ENCODE peak calls at places on chromosomes 13 and 19, in ten cellular contexts. One of them, this sample, is unnamed.

GRCh38 chr19:19214892-19215291 is 3.1 kb downstream of the NCAN start:
- DNase-seq in thoracic aorta: no peak
- DNase-seq in A549: no peak
- DNase-seq in epithelial cell of esophagus: peak
- DNase-seq in OCI-LY7: peak
- DNase-seq in body of pancreas: no peak
- DNase-seq in left ventricle myocardium inferior: no peak
- DNase-seq in IMR-90: peak
- DNase-seq in fibroblast of pulmonary artery: peak
- DNase-seq in ovary: peak
- DNase-seq in this sample: peak

GRCh38 chr19:41945135-41945766 is 13.9 kb downstream of the RABAC1 start:
- DNase-seq in thoracic aorta: no peak
- DNase-seq in A549: no peak
- DNase-seq in epithelial cell of esophagus: no peak
- DNase-seq in OCI-LY7: peak
- DNase-seq in body of pancreas: peak
- DNase-seq in left ventricle myocardium inferior: no peak
- DNase-seq in IMR-90: no peak
- DNase-seq in fibroblast of pulmonary artery: no peak
- DNase-seq in ovary: no peak
- DNase-seq in this sample: no peak

GRCh38 chr19:10699650-10700335 is 1.4 kb upstream of the QTRT1 start:
- DNase-seq in thoracic aorta: no peak
- DNase-seq in A549: peak
- DNase-seq in epithelial cell of esophagus: peak
- DNase-seq in OCI-LY7: peak
- DNase-seq in body of pancreas: peak
- DNase-seq in left ventricle myocardium inferior: no peak
- DNase-seq in IMR-90: peak
- DNase-seq in fibroblast of pulmonary artery: peak
- DNase-seq in ovary: no peak
- DNase-seq in this sample: peak

GRCh38 chr19:10854350-10855089 is 6.3 kb downstream of the C19orf38 start:
- DNase-seq in thoracic aorta: no peak
- DNase-seq in A549: no peak
- DNase-seq in epithelial cell of esophagus: no peak
- DNase-seq in OCI-LY7: no peak
- DNase-seq in body of pancreas: no peak
- DNase-seq in left ventricle myocardium inferior: no peak
- DNase-seq in IMR-90: no peak
- DNase-seq in fibroblast of pulmonary artery: no peak
- DNase-seq in ovary: no peak
- DNase-seq in this sample: no peak

GRCh38 chr19:17865364-17866311 is 5.9 kb downstream of the RPL18A start:
- DNase-seq in thoracic aorta: no peak
- DNase-seq in A549: no peak
- DNase-seq in epithelial cell of esophagus: peak
- DNase-seq in OCI-LY7: no peak
- DNase-seq in body of pancreas: no peak
- DNase-seq in left ventricle myocardium inferior: no peak
- DNase-seq in IMR-90: no peak
- DNase-seq in fibroblast of pulmonary artery: no peak
- DNase-seq in ovary: peak
- DNase-seq in this sample: peak

GRCh38 chr19:50431343-50432220 is 1.1 kb upstream of the MYBPC2 start:
- DNase-seq in thoracic aorta: peak
- DNase-seq in A549: peak
- DNase-seq in epithelial cell of esophagus: peak
- DNase-seq in OCI-LY7: peak
- DNase-seq in body of pancreas: peak
- DNase-seq in left ventricle myocardium inferior: peak
- DNase-seq in IMR-90: peak
- DNase-seq in fibroblast of pulmonary artery: peak
- DNase-seq in ovary: peak
- DNase-seq in this sample: peak

GRCh38 chr13:76848596-76848995 is 37.6 kb downstream of the KCTD12 start:
- DNase-seq in thoracic aorta: no peak
- DNase-seq in A549: no peak
- DNase-seq in epithelial cell of esophagus: no peak
- DNase-seq in OCI-LY7: no peak
- DNase-seq in body of pancreas: peak
- DNase-seq in left ventricle myocardium inferior: peak
- DNase-seq in IMR-90: peak
- DNase-seq in fibroblast of pulmonary artery: peak
- DNase-seq in ovary: no peak
- DNase-seq in this sample: no peak

GRCh38 chr19:49479975-49480628 is 6.1 kb downstream of the FLT3LG start:
- DNase-seq in thoracic aorta: no peak
- DNase-seq in A549: no peak
- DNase-seq in epithelial cell of esophagus: no peak
- DNase-seq in OCI-LY7: no peak
- DNase-seq in body of pancreas: no peak
- DNase-seq in left ventricle myocardium inferior: no peak
- DNase-seq in IMR-90: no peak
- DNase-seq in fibroblast of pulmonary artery: no peak
- DNase-seq in ovary: no peak
- DNase-seq in this sample: no peak

DNA sequence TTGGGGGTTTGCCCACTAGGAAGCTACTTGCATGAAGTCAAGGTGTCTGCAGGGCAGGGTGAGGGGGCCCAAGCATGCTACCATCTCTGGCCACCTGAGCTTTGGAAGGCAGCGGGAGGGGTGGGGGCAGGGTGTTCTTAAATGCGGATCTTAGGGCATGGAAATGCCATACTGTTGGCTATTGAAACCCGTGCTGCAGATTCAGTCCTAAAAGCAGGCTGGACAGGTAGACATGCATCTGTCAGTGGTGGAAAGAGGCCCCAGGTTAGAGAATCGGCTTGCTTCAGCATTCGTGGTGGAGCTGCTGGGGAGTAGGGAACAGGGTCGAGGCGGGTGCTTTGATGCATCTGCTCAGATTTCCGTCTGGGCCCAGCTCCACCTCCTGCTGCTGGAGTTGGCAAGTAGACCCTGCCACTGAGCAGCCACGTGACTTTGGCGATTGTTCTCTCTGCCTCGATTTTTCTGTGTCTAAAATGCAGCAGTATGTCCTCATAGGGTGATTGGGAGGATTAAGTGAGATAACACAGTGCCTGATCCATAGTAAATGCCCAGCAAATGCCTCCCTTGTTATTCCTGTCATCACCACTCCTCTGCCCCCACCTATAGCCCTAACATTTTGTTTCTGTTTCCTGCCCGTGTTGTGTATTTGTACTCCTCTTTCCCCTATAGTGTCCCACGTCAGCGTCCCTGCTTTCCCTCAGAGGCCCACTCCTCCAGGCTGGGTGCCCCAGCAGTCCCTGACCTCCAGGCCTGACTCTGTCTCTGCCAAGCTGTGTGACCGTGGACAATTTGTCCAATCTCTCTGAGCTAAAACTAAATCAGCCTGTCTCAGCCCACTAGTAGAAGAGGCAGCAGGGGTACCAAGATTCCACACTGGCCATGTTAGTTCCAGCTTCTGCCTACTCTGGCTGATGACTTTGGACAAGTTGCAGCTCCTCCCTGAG is 5.8 kb downstream of the PPP1R37 start:
- DNase-seq in thoracic aorta: no peak
- DNase-seq in A549: no peak
- DNase-seq in epithelial cell of esophagus: no peak
- DNase-seq in OCI-LY7: no peak
- DNase-seq in body of pancreas: no peak
- DNase-seq in left ventricle myocardium inferior: peak
- DNase-seq in IMR-90: peak
- DNase-seq in fibroblast of pulmonary artery: peak
- DNase-seq in ovary: no peak
- DNase-seq in this sample: no peak
- H3K4me3 ChIP-seq in thoracic aorta: no peak
- H3K4me3 ChIP-seq in A549: peak
- H3K4me3 ChIP-seq in epithelial cell of esophagus: no peak
- H3K4me3 ChIP-seq in OCI-LY7: no peak
- H3K4me3 ChIP-seq in body of pancreas: no peak
- H3K4me3 ChIP-seq in left ventricle myocardium inferior: no peak
- H3K4me3 ChIP-seq in IMR-90: no peak
- H3K4me3 ChIP-seq in fibroblast of pulmonary artery: peak
- H3K4me3 ChIP-seq in ovary: no peak
- H3K4me3 ChIP-seq in this sample: no peak

GRCh38 chr13:26498524-26499208 is 58.8 kb upstream of the WASF3 start:
- DNase-seq in thoracic aorta: no peak
- DNase-seq in A549: no peak
- DNase-seq in epithelial cell of esophagus: peak
- DNase-seq in OCI-LY7: no peak
- DNase-seq in body of pancreas: no peak
- DNase-seq in left ventricle myocardium inferior: no peak
- DNase-seq in IMR-90: peak
- DNase-seq in fibroblast of pulmonary artery: peak
- DNase-seq in ovary: no peak
- DNase-seq in this sample: peak

GRCh38 chr13:26499209-26499601 is 58.3 kb upstream of the WASF3 start:
- DNase-seq in thoracic aorta: no peak
- DNase-seq in A549: no peak
- DNase-seq in epithelial cell of esophagus: no peak
- DNase-seq in OCI-LY7: no peak
- DNase-seq in body of pancreas: no peak
- DNase-seq in left ventricle myocardium inferior: no peak
- DNase-seq in IMR-90: no peak
- DNase-seq in fibroblast of pulmonary artery: no peak
- DNase-seq in ovary: no peak
- DNase-seq in this sample: peak

GRCh38 chr13:26500618-26501320 is 56.7 kb upstream of the WASF3 start:
- DNase-seq in thoracic aorta: no peak
- DNase-seq in A549: no peak
- DNase-seq in epithelial cell of esophagus: no peak
- DNase-seq in OCI-LY7: no peak
- DNase-seq in body of pancreas: no peak
- DNase-seq in left ventricle myocardium inferior: no peak
- DNase-seq in IMR-90: no peak
- DNase-seq in fibroblast of pulmonary artery: no peak
- DNase-seq in ovary: no peak
- DNase-seq in this sample: no peak

GRCh38 chr13:26503826-26504594 is 53.5 kb upstream of the WASF3 start:
- DNase-seq in thoracic aorta: no peak
- DNase-seq in A549: no peak
- DNase-seq in epithelial cell of esophagus: no peak
- DNase-seq in OCI-LY7: no peak
- DNase-seq in body of pancreas: no peak
- DNase-seq in left ventricle myocardium inferior: no peak
- DNase-seq in IMR-90: no peak
- DNase-seq in fibroblast of pulmonary artery: no peak
- DNase-seq in ovary: no peak
- DNase-seq in this sample: no peak

DNA sequence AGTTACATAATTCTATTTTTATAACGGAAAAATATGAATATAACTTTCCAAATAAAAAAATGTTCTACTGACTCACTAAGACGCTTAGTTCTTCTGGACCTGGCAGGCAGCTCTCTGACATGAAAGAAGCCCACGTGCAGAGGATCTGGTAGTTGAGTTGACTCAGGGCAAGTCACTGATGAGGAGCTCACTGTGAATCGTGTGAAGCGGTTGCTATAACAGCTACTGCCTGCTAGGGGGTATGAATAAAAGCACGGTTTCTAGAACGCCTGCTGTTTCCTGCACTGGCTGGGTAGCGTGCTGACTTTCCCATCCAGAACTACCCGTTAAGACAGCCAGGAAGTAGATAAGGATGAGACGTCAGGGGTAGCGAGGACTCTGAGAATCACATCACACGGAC is 54.7 kb upstream of the WASF3 start:
- DNase-seq in thoracic aorta: no peak
- DNase-seq in A549: no peak
- DNase-seq in epithelial cell of esophagus: peak
- DNase-seq in OCI-LY7: no peak
- DNase-seq in body of pancreas: peak
- DNase-seq in left ventricle myocardium inferior: no peak
- DNase-seq in IMR-90: peak
- DNase-seq in fibroblast of pulmonary artery: peak
- DNase-seq in ovary: no peak
- DNase-seq in this sample: peak
- TF ChIP-seq CTCF in thoracic aorta: no peak
- TF ChIP-seq CTCF in A549: no peak
- TF ChIP-seq CTCF in epithelial cell of esophagus: no peak
- TF ChIP-seq CTCF in OCI-LY7: no peak
- TF ChIP-seq CTCF in body of pancreas: no peak
- TF ChIP-seq CTCF in left ventricle myocardium inferior: peak
- TF ChIP-seq CTCF in IMR-90: peak
- TF ChIP-seq CTCF in fibroblast of pulmonary artery: peak
- TF ChIP-seq CTCF in ovary: no peak
- TF ChIP-seq CTCF in this sample: no peak

GRCh38 chr19:54889566-54889965 is 15.5 kb downstream of the FCAR start:
- DNase-seq in thoracic aorta: no peak
- DNase-seq in A549: no peak
- DNase-seq in epithelial cell of esophagus: no peak
- DNase-seq in OCI-LY7: no peak
- DNase-seq in body of pancreas: no peak
- DNase-seq in left ventricle myocardium inferior: no peak
- DNase-seq in IMR-90: no peak
- DNase-seq in fibroblast of pulmonary artery: no peak
- DNase-seq in ovary: no peak
- DNase-seq in this sample: no peak

GRCh38 chr19:54896036-54896435 is 9.9 kb upstream of the NCR1 start:
- DNase-seq in thoracic aorta: no peak
- DNase-seq in A549: no peak
- DNase-seq in epithelial cell of esophagus: no peak
- DNase-seq in OCI-LY7: no peak
- DNase-seq in body of pancreas: no peak
- DNase-seq in left ventricle myocardium inferior: no peak
- DNase-seq in IMR-90: no peak
- DNase-seq in fibroblast of pulmonary artery: no peak
- DNase-seq in ovary: no peak
- DNase-seq in this sample: no peak

DNA sequence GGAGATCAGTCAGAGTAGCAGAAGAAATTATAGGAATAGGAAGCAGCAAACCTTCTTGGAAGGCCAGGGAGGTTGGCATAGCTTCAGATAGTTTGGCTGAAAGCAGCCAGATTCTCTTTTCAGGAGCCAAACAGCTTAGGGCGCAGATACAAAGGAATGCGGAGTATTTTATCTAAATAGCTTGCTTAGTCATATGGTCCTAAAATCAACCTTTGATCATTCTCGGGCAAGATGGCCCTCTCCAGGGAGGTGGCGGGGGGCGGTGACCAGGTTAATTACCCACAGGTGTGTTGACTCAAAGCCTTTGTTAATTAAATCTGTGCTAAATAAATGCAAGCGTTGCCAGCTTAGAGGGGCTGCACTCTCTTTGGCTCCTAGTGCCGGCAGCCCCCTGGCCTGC is 12.5 kb upstream of the NCR1 start:
- DNase-seq in thoracic aorta: no peak
- DNase-seq in A549: no peak
- DNase-seq in epithelial cell of esophagus: no peak
- DNase-seq in OCI-LY7: no peak
- DNase-seq in body of pancreas: no peak
- DNase-seq in left ventricle myocardium inferior: no peak
- DNase-seq in IMR-90: no peak
- DNase-seq in fibroblast of pulmonary artery: no peak
- DNase-seq in ovary: no peak
- DNase-seq in this sample: no peak
- H3K4me3 ChIP-seq in thoracic aorta: no peak
- H3K4me3 ChIP-seq in A549: no peak
- H3K4me3 ChIP-seq in epithelial cell of esophagus: no peak
- H3K4me3 ChIP-seq in OCI-LY7: no peak
- H3K4me3 ChIP-seq in body of pancreas: no peak
- H3K4me3 ChIP-seq in left ventricle myocardium inferior: no peak
- H3K4me3 ChIP-seq in IMR-90: no peak
- H3K4me3 ChIP-seq in fibroblast of pulmonary artery: no peak
- H3K4me3 ChIP-seq in ovary: no peak
- H3K4me3 ChIP-seq in this sample: no peak

DNA sequence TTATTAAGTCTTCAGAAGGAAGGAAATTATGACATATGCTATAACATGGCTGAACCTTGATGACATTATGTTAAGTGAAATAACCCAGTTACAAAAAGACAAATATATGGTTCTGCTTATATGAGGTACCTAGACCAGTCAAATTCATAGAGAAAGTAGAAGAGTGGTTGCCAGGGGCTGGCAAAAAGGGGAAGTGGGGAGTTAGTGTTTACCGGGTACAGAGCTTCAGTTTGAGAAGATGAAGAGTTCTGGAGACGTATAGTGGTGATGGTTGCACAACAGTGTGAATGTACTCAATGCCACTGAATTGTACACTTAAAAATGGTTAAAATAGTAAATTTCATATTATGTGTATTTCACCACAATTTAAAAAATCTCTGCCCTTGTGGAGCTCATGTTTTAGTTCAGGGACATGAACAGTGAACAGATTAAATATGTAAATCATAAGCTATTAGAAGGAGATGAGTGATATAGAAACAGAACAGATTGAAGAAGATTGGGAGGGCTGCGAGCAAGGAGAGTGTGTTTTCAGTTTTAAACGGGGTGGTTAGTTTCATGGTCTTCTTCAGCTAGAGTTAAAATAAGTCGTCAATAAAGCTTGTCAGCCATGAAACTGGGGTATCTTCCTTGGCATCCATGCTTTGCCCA is 355.2 kb downstream of the KCNRG start:
- DNase-seq in thoracic aorta: no peak
- DNase-seq in A549: no peak
- DNase-seq in epithelial cell of esophagus: no peak
- DNase-seq in OCI-LY7: peak
- DNase-seq in body of pancreas: peak
- DNase-seq in left ventricle myocardium inferior: no peak
- DNase-seq in IMR-90: no peak
- DNase-seq in fibroblast of pulmonary artery: no peak
- DNase-seq in ovary: no peak
- DNase-seq in this sample: no peak
- TF ChIP-seq CTCF in thoracic aorta: no peak
- TF ChIP-seq CTCF in A549: no peak
- TF ChIP-seq CTCF in epithelial cell of esophagus: no peak
- TF ChIP-seq CTCF in OCI-LY7: no peak
- TF ChIP-seq CTCF in body of pancreas: no peak
- TF ChIP-seq CTCF in left ventricle myocardium inferior: no peak
- TF ChIP-seq CTCF in IMR-90: no peak
- TF ChIP-seq CTCF in fibroblast of pulmonary artery: no peak
- TF ChIP-seq CTCF in ovary: no peak
- TF ChIP-seq CTCF in this sample: no peak

This sample was measured in bronchial epithelial cell.